ENCODE peak calls at places on chromosomes 11 and 22, in four cellular contexts. I is IMR-90, F is fibroblast of villous mesenchyme, N is A549. E is an unnamed sample.

GRCh38 chr11:68881320-68881719 is 22.3 kb downstream of the MRPL21 start:
- DNase-seq in I (no peak), F (no peak), N (no peak), E (no peak)

GRCh38 chr11:92632510-92632909 is 336.9 kb upstream of the MTNR1B start:
- DNase-seq in I (no peak), F (no peak), N (no peak), E (no peak)

GRCh38 chr22:19757140-19757984 is 3.2 kb upstream of the TBX1 start:
- DNase-seq in I (no peak), F (no peak), N (no peak), E (no peak)

GRCh38 chr11:59754859-59755700 is at the start of gene STX3:
- DNase-seq in I (peak), F (peak), N (peak), E (no peak)

GRCh38 chr11:93622043-93622442 is 39.4 kb upstream of the CEP295 start:
- DNase-seq in I (no peak), F (peak), N (peak), E (no peak)

GRCh38 chr22:32999039-32999861 is 58.9 kb downstream of the SYN3 start:
- DNase-seq in I (no peak), F (peak), N (no peak), E (no peak)

GRCh38 chr11:43697679-43698078 is 17.1 kb downstream of the HSD17B12 start:
- DNase-seq in I (peak), F (peak), N (no peak), E (no peak)

GRCh38 chr22:50456026-50456425 is 18.8 kb downstream of the SBF1 start:
- DNase-seq in I (no peak), F (no peak), N (no peak), E (no peak)

GRCh38 chr11:70826541-70826943 is 425.8 kb downstream of the SHANK2 start:
- DNase-seq in I (no peak), F (peak), N (no peak), E (no peak)

GRCh38 chr11:28606930-28607329 is 498.7 kb downstream of the METTL15 start:
- DNase-seq in I (no peak), F (peak), N (no peak), E (no peak)

GRCh38 chr11:10387209-10388083 is 67.6 kb upstream of the AMPD3 start:
- DNase-seq in I (peak), F (peak), N (no peak), E (no peak)

GRCh38 chr11:69115586-69116560 is 39.9 kb upstream of the SMIM38 start:
- DNase-seq in I (no peak), F (no peak), N (no peak), E (no peak)

GRCh38 chr11:104338186-104338585 is 174.2 kb upstream of the PDGFD start:
- DNase-seq in I (peak), F (no peak), N (no peak), E (no peak)

GRCh38 chr11:19241260-19242183 is 777 bp upstream of the E2F8 start:
- DNase-seq in I (no peak), F (no peak), N (peak), E (no peak)

GRCh38 chr11:65857500-65858353 is at the start of gene CFL1:
- DNase-seq in I (peak), F (peak), N (peak), E (peak)

GRCh38 chr22:37918149-37918548 is 12.1 kb downstream of the MICALL1 start:
- DNase-seq in I (no peak), F (no peak), N (no peak), E (no peak)

GRCh38 chr11:63622318-63622717 is 8.1 kb upstream of the PLAAT3 start:
- DNase-seq in I (no peak), F (no peak), N (peak), E (no peak)

GRCh38 chr11:103904324-103904667 is 132.1 kb upstream of the DDI1 start:
- DNase-seq in I (no peak), F (no peak), N (no peak), E (peak)

GRCh38 chr11:78800089-78800690 is 225.5 kb upstream of the NARS2 start:
- DNase-seq in I (no peak), F (no peak), N (no peak), E (no peak)

GRCh38 chr11:135073444-135073843 is 661.4 kb upstream of the B3GAT1 start:
- DNase-seq in I (no peak), F (no peak), N (no peak), E (no peak)

GRCh38 chr11:135073870-135074269 is 661.8 kb upstream of the B3GAT1 start:
- DNase-seq in I (no peak), F (no peak), N (no peak), E (no peak)

GRCh38 chr11:135074397-135074998 is 662.5 kb upstream of the B3GAT1 start:
- DNase-seq in I (no peak), F (no peak), N (no peak), E (no peak)

GRCh38 chr11:135069884-135070283 is 657.8 kb upstream of the B3GAT1 start:
- DNase-seq in I (peak), F (no peak), N (peak), E (no peak)

DNA sequence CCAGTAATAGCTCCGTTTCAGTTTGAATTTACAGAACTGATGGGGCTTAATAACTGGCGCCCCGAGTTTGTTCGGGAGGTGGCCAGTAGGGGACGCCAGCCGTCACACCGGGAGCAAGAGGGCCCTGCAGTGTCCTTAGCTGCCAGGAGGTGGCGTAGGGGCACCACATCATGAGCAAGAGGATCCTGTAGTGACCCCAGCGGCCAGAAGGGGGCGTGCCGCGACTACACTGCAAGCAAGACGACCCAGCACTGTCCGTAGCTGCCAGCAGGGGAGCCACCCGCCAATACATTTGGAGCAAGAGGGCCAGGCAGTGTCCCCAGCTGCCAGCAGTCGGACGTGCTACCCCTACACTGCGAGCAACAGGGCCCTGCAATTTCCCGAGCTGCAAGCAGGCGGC is 663.7 kb upstream of the B3GAT1 start:
- DNase-seq in I (peak), F (peak), N (peak), E (peak)
- TF ChIP-seq CTCF in I (peak), F (peak), N (no peak), E (peak)

GRCh38 chr11:101254037-101254436 is 124.4 kb upstream of the PGR start:
- DNase-seq in I (no peak), F (peak), N (no peak), E (no peak)
- H3K4me3 ChIP-seq in I (no peak), F (no peak), N (no peak), E (no peak)

GRCh38 chr11:46800177-46800576 is 45.9 kb downstream of the CKAP5 start:
- DNase-seq in I (peak), F (peak), N (no peak), E (no peak)
- TF ChIP-seq CTCF in I (no peak), F (no peak), N (no peak), E (no peak)

GRCh38 chr22:39622881-39623367 is 52.4 kb downstream of the CACNA1I start:
- DNase-seq in I (peak), F (peak), N (peak), E (no peak)
- H3K4me3 ChIP-seq in I (no peak), F (no peak), N (no peak), E (no peak)